ENCODE peak calls at places on chromosomes 12 and 14, in nine cellular contexts. One of them, this sample, is unnamed.

GRCh38 chr12:121287267-121287954 is 9.1 kb downstream of the CAMKK2 start:
- DNase-seq in heart left ventricle: no peak
- DNase-seq in AG04450: peak
- DNase-seq in mammary epithelial cell: no peak
- DNase-seq in astrocyte: no peak
- DNase-seq in hepatocyte: no peak
- DNase-seq in right lobe of liver: no peak
- DNase-seq in heart right ventricle: no peak
- DNase-seq in cardiac muscle cell: no peak
- DNase-seq in this sample: peak

GRCh38 chr12:15682826-15683225 is 106.4 kb downstream of the EPS8 start:
- DNase-seq in heart left ventricle: no peak
- DNase-seq in AG04450: no peak
- DNase-seq in mammary epithelial cell: peak
- DNase-seq in astrocyte: no peak
- DNase-seq in hepatocyte: no peak
- DNase-seq in right lobe of liver: no peak
- DNase-seq in heart right ventricle: no peak
- DNase-seq in cardiac muscle cell: no peak
- DNase-seq in this sample: peak

GRCh38 chr12:82366182-82366581 is 7.9 kb downstream of the METTL25 start:
- DNase-seq in heart left ventricle: no peak
- DNase-seq in AG04450: no peak
- DNase-seq in mammary epithelial cell: no peak
- DNase-seq in astrocyte: no peak
- DNase-seq in hepatocyte: no peak
- DNase-seq in right lobe of liver: no peak
- DNase-seq in heart right ventricle: no peak
- DNase-seq in cardiac muscle cell: no peak
- DNase-seq in this sample: no peak

GRCh38 chr12:69415471-69416275 is 54.5 kb upstream of the FRS2 start:
- DNase-seq in heart left ventricle: peak
- DNase-seq in AG04450: peak
- DNase-seq in mammary epithelial cell: peak
- DNase-seq in astrocyte: peak
- DNase-seq in hepatocyte: peak
- DNase-seq in right lobe of liver: no peak
- DNase-seq in heart right ventricle: peak
- DNase-seq in cardiac muscle cell: peak
- DNase-seq in this sample: peak

GRCh38 chr14:74695406-74695805 is 17.5 kb downstream of the AREL1 start:
- DNase-seq in heart left ventricle: no peak
- DNase-seq in AG04450: no peak
- DNase-seq in mammary epithelial cell: no peak
- DNase-seq in astrocyte: no peak
- DNase-seq in hepatocyte: no peak
- DNase-seq in right lobe of liver: no peak
- DNase-seq in heart right ventricle: no peak
- DNase-seq in cardiac muscle cell: no peak
- DNase-seq in this sample: no peak

GRCh38 chr12:29171421-29172258 is 22.6 kb downstream of the FAR2 start:
- DNase-seq in heart left ventricle: no peak
- DNase-seq in AG04450: no peak
- DNase-seq in mammary epithelial cell: no peak
- DNase-seq in astrocyte: no peak
- DNase-seq in hepatocyte: no peak
- DNase-seq in right lobe of liver: peak
- DNase-seq in heart right ventricle: no peak
- DNase-seq in cardiac muscle cell: no peak
- DNase-seq in this sample: no peak

GRCh38 chr14:100855256-100855930 is 29.5 kb downstream of the MEG3 start:
- DNase-seq in heart left ventricle: no peak
- DNase-seq in AG04450: no peak
- DNase-seq in mammary epithelial cell: no peak
- DNase-seq in astrocyte: no peak
- DNase-seq in hepatocyte: no peak
- DNase-seq in right lobe of liver: no peak
- DNase-seq in heart right ventricle: no peak
- DNase-seq in cardiac muscle cell: no peak
- DNase-seq in this sample: no peak

GRCh38 chr12:70080577-70080976 is 162.7 kb upstream of the CNOT2 start:
- DNase-seq in heart left ventricle: no peak
- DNase-seq in AG04450: no peak
- DNase-seq in mammary epithelial cell: no peak
- DNase-seq in astrocyte: no peak
- DNase-seq in hepatocyte: no peak
- DNase-seq in right lobe of liver: no peak
- DNase-seq in heart right ventricle: no peak
- DNase-seq in cardiac muscle cell: no peak
- DNase-seq in this sample: no peak

GRCh38 chr12:56529656-56530055 is 8.0 kb downstream of the RBMS2 start:
- DNase-seq in heart left ventricle: no peak
- DNase-seq in AG04450: no peak
- DNase-seq in mammary epithelial cell: peak
- DNase-seq in astrocyte: no peak
- DNase-seq in hepatocyte: no peak
- DNase-seq in right lobe of liver: no peak
- DNase-seq in heart right ventricle: no peak
- DNase-seq in cardiac muscle cell: no peak
- DNase-seq in this sample: no peak

GRCh38 chr12:63668028-63668799 is at the start of gene DPY19L2:
- DNase-seq in heart left ventricle: peak
- DNase-seq in AG04450: peak
- DNase-seq in mammary epithelial cell: peak
- DNase-seq in astrocyte: peak
- DNase-seq in hepatocyte: peak
- DNase-seq in right lobe of liver: peak
- DNase-seq in heart right ventricle: peak
- DNase-seq in cardiac muscle cell: peak
- DNase-seq in this sample: peak
- TF ChIP-seq CTCF in heart left ventricle: no peak
- TF ChIP-seq CTCF in AG04450: no peak
- TF ChIP-seq CTCF in mammary epithelial cell: no peak
- TF ChIP-seq CTCF in astrocyte: no peak
- TF ChIP-seq CTCF in hepatocyte: no peak
- TF ChIP-seq CTCF in right lobe of liver: no peak
- TF ChIP-seq CTCF in heart right ventricle: no peak
- TF ChIP-seq CTCF in cardiac muscle cell: no peak
- TF ChIP-seq CTCF in this sample: no peak

DNA sequence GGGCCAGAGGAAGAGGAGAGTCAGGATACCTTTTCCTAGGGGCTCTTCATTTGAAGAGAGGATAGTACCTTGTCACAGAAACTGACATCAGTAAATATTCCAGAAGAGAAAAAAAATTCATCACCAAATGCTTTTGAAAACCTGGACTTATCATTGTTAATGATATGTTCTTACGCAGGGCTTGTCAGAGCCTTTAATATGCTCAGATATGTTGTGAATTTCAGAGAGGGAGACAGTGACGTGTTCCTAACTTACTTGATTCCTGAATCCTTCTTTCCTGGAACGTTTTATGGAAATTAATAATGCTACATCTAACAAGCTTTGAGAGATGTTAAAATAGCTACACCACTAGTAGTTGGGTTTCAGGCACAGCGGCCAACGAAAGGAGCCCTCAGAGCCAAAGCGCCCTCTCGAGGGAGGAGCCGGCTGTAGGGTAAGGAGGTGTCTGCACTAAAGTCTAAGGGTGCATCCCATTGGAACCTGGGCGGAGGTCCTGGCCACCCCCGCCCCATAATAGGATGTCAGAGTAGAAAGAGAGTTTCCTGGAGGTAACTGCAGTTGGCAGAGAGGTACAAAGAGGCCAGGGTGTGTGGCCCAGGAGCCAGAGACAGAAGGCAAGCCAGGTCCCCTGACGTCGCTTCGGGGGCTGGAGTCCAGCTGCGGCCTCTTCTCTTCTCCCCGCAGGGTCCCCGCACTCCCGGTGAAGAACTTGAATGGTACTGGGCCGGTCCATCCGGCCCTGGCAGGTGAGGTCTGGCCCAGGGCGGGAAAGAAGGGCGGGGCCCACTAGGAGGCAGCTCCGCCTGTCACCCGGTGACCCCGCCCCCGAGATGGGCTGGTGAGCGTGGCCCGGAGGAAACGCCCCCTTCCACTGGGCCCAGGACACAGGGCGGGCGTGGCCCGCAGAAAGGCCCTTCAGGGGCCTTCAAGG is 36.2 kb downstream of the DTX1 start:
- DNase-seq in heart left ventricle: peak
- DNase-seq in AG04450: no peak
- DNase-seq in mammary epithelial cell: no peak
- DNase-seq in astrocyte: no peak
- DNase-seq in hepatocyte: peak
- DNase-seq in right lobe of liver: peak
- DNase-seq in heart right ventricle: peak
- DNase-seq in cardiac muscle cell: peak
- DNase-seq in this sample: no peak
- TF ChIP-seq CTCF in heart left ventricle: no peak
- TF ChIP-seq CTCF in AG04450: no peak
- TF ChIP-seq CTCF in mammary epithelial cell: peak
- TF ChIP-seq CTCF in astrocyte: no peak
- TF ChIP-seq CTCF in hepatocyte: peak
- TF ChIP-seq CTCF in right lobe of liver: no peak
- TF ChIP-seq CTCF in heart right ventricle: no peak
- TF ChIP-seq CTCF in cardiac muscle cell: peak
- TF ChIP-seq CTCF in this sample: peak

GRCh38 chr14:104509673-104510072 is 69.9 kb upstream of the C14orf180 start:
- DNase-seq in heart left ventricle: no peak
- DNase-seq in AG04450: no peak
- DNase-seq in mammary epithelial cell: no peak
- DNase-seq in astrocyte: no peak
- DNase-seq in hepatocyte: no peak
- DNase-seq in right lobe of liver: no peak
- DNase-seq in heart right ventricle: no peak
- DNase-seq in cardiac muscle cell: no peak
- DNase-seq in this sample: no peak
- TF ChIP-seq CTCF in heart left ventricle: no peak
- TF ChIP-seq CTCF in AG04450: no peak
- TF ChIP-seq CTCF in mammary epithelial cell: no peak
- TF ChIP-seq CTCF in astrocyte: no peak
- TF ChIP-seq CTCF in hepatocyte: peak
- TF ChIP-seq CTCF in right lobe of liver: no peak
- TF ChIP-seq CTCF in heart right ventricle: no peak
- TF ChIP-seq CTCF in cardiac muscle cell: no peak
- TF ChIP-seq CTCF in this sample: no peak

GRCh38 chr12:59088673-59089072 is 168.4 kb upstream of the LRIG3 start:
- DNase-seq in heart left ventricle: no peak
- DNase-seq in AG04450: no peak
- DNase-seq in mammary epithelial cell: no peak
- DNase-seq in astrocyte: peak
- DNase-seq in hepatocyte: no peak
- DNase-seq in right lobe of liver: no peak
- DNase-seq in heart right ventricle: no peak
- DNase-seq in cardiac muscle cell: no peak
- DNase-seq in this sample: no peak

GRCh38 chr12:59085680-59086079 is 165.4 kb upstream of the LRIG3 start:
- DNase-seq in heart left ventricle: no peak
- DNase-seq in AG04450: no peak
- DNase-seq in mammary epithelial cell: no peak
- DNase-seq in astrocyte: no peak
- DNase-seq in hepatocyte: no peak
- DNase-seq in right lobe of liver: no peak
- DNase-seq in heart right ventricle: no peak
- DNase-seq in cardiac muscle cell: no peak
- DNase-seq in this sample: no peak

GRCh38 chr12:59086124-59086523 is 165.8 kb upstream of the LRIG3 start:
- DNase-seq in heart left ventricle: no peak
- DNase-seq in AG04450: no peak
- DNase-seq in mammary epithelial cell: no peak
- DNase-seq in astrocyte: peak
- DNase-seq in hepatocyte: no peak
- DNase-seq in right lobe of liver: no peak
- DNase-seq in heart right ventricle: no peak
- DNase-seq in cardiac muscle cell: no peak
- DNase-seq in this sample: no peak

GRCh38 chr12:59087691-59088090 is 167.4 kb upstream of the LRIG3 start:
- DNase-seq in heart left ventricle: no peak
- DNase-seq in AG04450: no peak
- DNase-seq in mammary epithelial cell: no peak
- DNase-seq in astrocyte: no peak
- DNase-seq in hepatocyte: no peak
- DNase-seq in right lobe of liver: no peak
- DNase-seq in heart right ventricle: no peak
- DNase-seq in cardiac muscle cell: no peak
- DNase-seq in this sample: no peak

DNA sequence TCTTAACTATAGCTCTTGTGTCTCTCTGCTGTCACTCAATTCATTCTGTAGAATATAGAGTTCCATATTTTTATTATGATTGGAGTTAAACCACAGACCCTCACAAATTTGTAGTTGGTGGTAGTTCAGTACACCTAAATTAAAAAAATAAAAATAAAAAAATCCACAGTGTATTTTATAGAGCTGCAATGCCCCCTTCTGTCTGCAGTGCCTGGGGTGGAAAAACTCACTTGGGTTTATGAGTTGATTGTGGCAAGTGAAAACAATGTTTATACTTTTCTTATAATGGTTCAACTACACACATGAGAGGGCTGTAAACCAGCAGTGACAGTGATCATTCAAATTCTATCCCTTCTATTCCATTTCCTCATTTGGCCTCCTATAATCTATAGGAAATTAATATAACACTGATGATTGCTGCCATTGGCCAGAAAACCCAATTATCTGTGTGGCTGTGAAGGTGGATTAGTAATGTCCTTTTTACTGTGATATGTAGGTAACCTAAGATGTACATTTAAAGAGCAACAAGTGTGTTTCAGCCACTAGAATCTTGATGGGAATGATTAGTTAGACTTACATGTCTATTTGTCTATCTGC is 166.9 kb upstream of the LRIG3 start:
- DNase-seq in heart left ventricle: no peak
- DNase-seq in AG04450: no peak
- DNase-seq in mammary epithelial cell: no peak
- DNase-seq in astrocyte: no peak
- DNase-seq in hepatocyte: peak
- DNase-seq in right lobe of liver: no peak
- DNase-seq in heart right ventricle: no peak
- DNase-seq in cardiac muscle cell: no peak
- DNase-seq in this sample: peak
- TF ChIP-seq CTCF in heart left ventricle: peak
- TF ChIP-seq CTCF in AG04450: peak
- TF ChIP-seq CTCF in mammary epithelial cell: peak
- TF ChIP-seq CTCF in astrocyte: peak
- TF ChIP-seq CTCF in hepatocyte: peak
- TF ChIP-seq CTCF in right lobe of liver: peak
- TF ChIP-seq CTCF in heart right ventricle: no peak
- TF ChIP-seq CTCF in cardiac muscle cell: peak
- TF ChIP-seq CTCF in this sample: peak

GRCh38 chr12:109934026-109934425 is 34.0 kb downstream of the TCHP start:
- DNase-seq in heart left ventricle: no peak
- DNase-seq in AG04450: peak
- DNase-seq in mammary epithelial cell: no peak
- DNase-seq in astrocyte: no peak
- DNase-seq in hepatocyte: no peak
- DNase-seq in right lobe of liver: no peak
- DNase-seq in heart right ventricle: no peak
- DNase-seq in cardiac muscle cell: no peak
- DNase-seq in this sample: no peak
- TF ChIP-seq CTCF in heart left ventricle: peak
- TF ChIP-seq CTCF in AG04450: peak
- TF ChIP-seq CTCF in mammary epithelial cell: peak
- TF ChIP-seq CTCF in astrocyte: peak
- TF ChIP-seq CTCF in hepatocyte: peak
- TF ChIP-seq CTCF in right lobe of liver: peak
- TF ChIP-seq CTCF in heart right ventricle: no peak
- TF ChIP-seq CTCF in cardiac muscle cell: peak
- TF ChIP-seq CTCF in this sample: peak